ENCODE peak calls at places on chromosomes 1 and 21, in four cellular contexts. V, S, A and Q are unnamed samples.

GRCh38 chr1:41776896-41777431 is 141.8 kb downstream of the HIVEP3 start:
- DNase-seq in V (no peak), S (peak; percentile 33), A (no peak), Q (no peak)

GRCh38 chr1:234962340-234962989 is 166.2 kb downstream of the TOMM20 start:
- DNase-seq in V (no peak), S (peak; percentile 100), A (no peak), Q (no peak)

GRCh38 chr1:184574588-184574987 is 180.1 kb downstream of the EDEM3 start:
- DNase-seq in V (no peak), S (no peak), A (no peak), Q (no peak)

GRCh38 chr1:151986501-151987190 is 7.0 kb downstream of the S100A10 start:
- DNase-seq in V (no peak), S (no peak), A (no peak), Q (no peak)

GRCh38 chr1:23791434-23792047 is 596 bp downstream of the LYPLA2 start:
- DNase-seq in V (no peak), S (peak; percentile 32), A (no peak), Q (peak; percentile 49)

GRCh38 chr1:54118704-54119103 is 34.1 kb downstream of the CDCP2 start:
- DNase-seq in V (no peak), S (peak; percentile 60), A (no peak), Q (no peak)

GRCh38 chr1:5970623-5971273 is 21.5 kb downstream of the NPHP4 start:
- DNase-seq in V (no peak), S (no peak), A (no peak), Q (no peak)

GRCh38 chr1:246801241-246802020 is 77.2 kb downstream of the SCCPDH start:
- DNase-seq in V (no peak), S (no peak), A (no peak), Q (no peak)

GRCh38 chr1:116881879-116882520 is 27.7 kb upstream of the PTGFRN start:
- DNase-seq in V (no peak), S (peak; percentile 54), A (no peak), Q (peak; percentile 49)

GRCh38 chr1:55931272-55931940 is 648.0 kb downstream of the PLPP3 start:
- DNase-seq in V (no peak), S (peak; percentile 32), A (no peak), Q (no peak)

GRCh38 chr21:27572681-27573080 is 605.8 kb upstream of the ADAMTS5 start:
- DNase-seq in V (no peak), S (peak; percentile 79), A (no peak), Q (no peak)

GRCh38 chr1:41898191-41898713 is 20.5 kb downstream of the HIVEP3 start:
- DNase-seq in V (peak; percentile 15), S (peak; percentile 68), A (no peak), Q (no peak)

GRCh38 chr1:159752135-159752580 is 28.6 kb upstream of the DUSP23 start:
- DNase-seq in V (no peak), S (peak; percentile 7), A (no peak), Q (no peak)

GRCh38 chr1:10374442-10374860 is 24.4 kb upstream of the PGD start:
- DNase-seq in V (no peak), S (no peak), A (no peak), Q (no peak)

GRCh38 chr1:3149277-3149676 is 80.3 kb downstream of the PRDM16 start:
- DNase-seq in V (no peak), S (no peak), A (no peak), Q (no peak)

GRCh38 chr21:37079211-37079824 is 6.3 kb downstream of the TTC3 start:
- DNase-seq in V (no peak), S (no peak), A (no peak), Q (no peak)

GRCh38 chr1:45348020-45348419 is 7.8 kb upstream of the MUTYH start:
- DNase-seq in V (no peak), S (peak; percentile 26), A (no peak), Q (no peak)

GRCh38 chr1:231603598-231604275 is 22.9 kb upstream of the DISC1 start:
- DNase-seq in V (no peak), S (peak; percentile 67), A (no peak), Q (no peak)

GRCh38 chr1:69967245-69967766 is 238.1 kb downstream of the LRRC40 start:
- DNase-seq in V (no peak), S (no peak), A (no peak), Q (no peak)

GRCh38 chr1:51313268-51313852 is 17.0 kb downstream of the TTC39A start:
- DNase-seq in V (no peak), S (no peak), A (no peak), Q (no peak)

GRCh38 chr1:11204396-11205190 is 15.4 kb downstream of the ANGPTL7 start:
- DNase-seq in V (no peak), S (no peak), A (no peak), Q (no peak)

GRCh38 chr1:219806642-219807041 is 121.7 kb downstream of the SLC30A10 start:
- DNase-seq in V (no peak), S (peak; percentile 77), A (no peak), Q (no peak)

GRCh38 chr1:169271094-169271493 is 96.5 kb downstream of the NME7 start:
- DNase-seq in V (no peak), S (peak; percentile 2), A (no peak), Q (no peak)